ENCODE peak calls at places on chromosomes 3 and 15, in four cellular contexts. L is dorsolateral prefrontal cortex, J is HL-60, P is fibroblast of lung. F is an unnamed sample.

GRCh38 chr3:80769683-80770082 is 991.8 kb downstream of the GBE1 start:
- DNase-seq in L (no peak), J (no peak), P (no peak), F (no peak)

GRCh38 chr3:48086736-48087470 is 70.7 kb upstream of the MAP4 start:
- DNase-seq in L (no peak), J (no peak), P (peak), F (no peak)

GRCh38 chr3:52182203-52182602 is 15.8 kb upstream of the ALAS1 start:
- DNase-seq in L (no peak), J (no peak), P (no peak), F (peak)

GRCh38 chr3:78116874-78117273 is 1077.0 kb downstream of the ROBO2 start:
- DNase-seq in L (no peak), J (no peak), P (peak), F (no peak)

GRCh38 chr15:63858881-63859280 is 25.1 kb upstream of the HERC1 start:
- DNase-seq in L (no peak), J (no peak), P (peak), F (no peak)

GRCh38 chr3:187919535-187919934 is 174.3 kb upstream of the BCL6 start:
- DNase-seq in L (no peak), J (no peak), P (no peak), F (no peak)

GRCh38 chr3:172404237-172404962 is 43.9 kb downstream of the GHSR start:
- DNase-seq in L (no peak), J (no peak), P (no peak), F (no peak)

GRCh38 chr3:111613294-111613693 is 18.1 kb upstream of the ZBED2 start:
- DNase-seq in L (no peak), J (no peak), P (no peak), F (no peak)

GRCh38 chr3:85360742-85361387 is 402.1 kb downstream of the CADM2 start:
- DNase-seq in L (peak), J (no peak), P (peak), F (peak)

GRCh38 chr15:45645026-45645980 is 10.5 kb downstream of the SQOR start:
- DNase-seq in L (no peak), J (peak), P (peak), F (no peak)

GRCh38 chr15:69957175-69957574 is 140.5 kb downstream of the TLE3 start:
- DNase-seq in L (no peak), J (no peak), P (no peak), F (no peak)

GRCh38 chr3:141625506-141625905 is 112.6 kb upstream of the RNF7 start:
- DNase-seq in L (no peak), J (no peak), P (peak), F (no peak)

GRCh38 chr3:126925411-126926171 is 57.3 kb upstream of the PLXNA1 start:
- DNase-seq in L (no peak), J (no peak), P (peak), F (no peak)

GRCh38 chr3:34419801-34420200 is 621.4 kb downstream of the PDCD6IP start:
- DNase-seq in L (no peak), J (no peak), P (no peak), F (no peak)

GRCh38 chr3:39096775-39097174 is 10.7 kb downstream of the GORASP1 start:
- DNase-seq in L (no peak), J (no peak), P (peak), F (no peak)

DNA sequence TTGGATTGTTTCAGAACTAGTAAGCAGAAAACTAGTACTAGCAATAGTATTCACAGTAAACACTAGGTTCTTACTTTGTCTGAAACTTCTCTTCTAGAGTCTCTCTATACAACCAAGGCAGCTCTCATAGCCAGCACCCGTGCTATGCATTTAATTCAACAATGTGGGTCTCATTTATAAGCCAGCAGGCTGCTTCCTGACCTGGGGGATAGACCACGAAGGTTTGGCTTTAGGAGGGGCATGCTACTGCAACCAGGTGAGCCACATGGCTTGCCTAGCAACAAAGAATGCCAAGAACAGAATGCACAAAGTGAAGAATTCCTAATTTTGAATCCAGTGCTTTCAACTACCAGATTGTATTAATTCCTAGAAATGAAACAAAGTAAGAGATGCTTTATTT is 213.8 kb downstream of the CHST2 start:
- DNase-seq in L (no peak), J (no peak), P (no peak), F (no peak)
- H3K27ac ChIP-seq in L (no peak), J (no peak), P (no peak), F (no peak)

DNA sequence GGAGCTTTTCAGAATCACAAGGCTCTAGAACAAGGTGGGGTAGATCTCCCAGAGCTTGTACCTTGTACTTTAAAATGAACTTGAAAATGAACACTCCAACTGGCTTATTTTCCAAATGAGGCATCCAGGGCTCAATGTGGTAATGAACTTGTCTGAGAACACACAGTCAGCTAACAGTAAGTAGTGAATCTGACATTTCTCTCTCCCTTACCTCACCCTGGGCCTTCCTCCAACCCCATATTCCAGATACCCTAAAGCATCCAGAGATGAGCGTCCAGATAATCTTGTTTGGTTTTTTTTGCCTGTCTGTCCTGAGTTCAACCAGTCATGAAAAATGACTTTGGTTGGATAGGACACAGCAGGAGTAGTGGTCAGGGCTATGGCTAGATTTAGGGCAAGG is 81.7 kb upstream of the THBS1 start:
- DNase-seq in L (no peak), J (no peak), P (peak), F (no peak)
- H3K27ac ChIP-seq in L (no peak), J (no peak), P (no peak), F (no peak)

DNA sequence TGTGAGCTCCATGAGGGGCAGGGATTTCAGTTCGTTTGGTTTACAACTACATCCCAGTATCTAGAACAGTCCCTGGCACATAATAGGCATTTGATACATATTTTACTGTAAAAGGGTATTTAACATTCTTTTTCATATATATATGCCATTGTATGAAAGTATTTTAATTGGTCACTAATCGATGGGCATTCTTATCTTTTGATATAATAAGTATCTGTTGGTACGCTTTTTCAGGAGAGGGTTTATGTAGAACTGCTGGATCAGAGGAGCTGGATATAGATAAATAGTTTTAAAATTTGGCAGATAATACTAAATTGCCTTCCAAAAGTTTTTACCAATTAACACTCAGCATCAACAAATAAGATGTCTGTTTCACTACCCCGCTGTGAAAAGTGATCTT is 978 bp upstream of the RSL24D1 start:
- DNase-seq in L (no peak), J (no peak), P (no peak), F (peak)
- H3K27ac ChIP-seq in L (peak), J (peak), P (peak), F (peak)

GRCh38 chr3:72142028-72142427 is 357.1 kb upstream of the PROK2 start:
- DNase-seq in L (no peak), J (no peak), P (no peak), F (no peak)
- H3K27ac ChIP-seq in L (no peak), J (no peak), P (no peak), F (no peak)

DNA sequence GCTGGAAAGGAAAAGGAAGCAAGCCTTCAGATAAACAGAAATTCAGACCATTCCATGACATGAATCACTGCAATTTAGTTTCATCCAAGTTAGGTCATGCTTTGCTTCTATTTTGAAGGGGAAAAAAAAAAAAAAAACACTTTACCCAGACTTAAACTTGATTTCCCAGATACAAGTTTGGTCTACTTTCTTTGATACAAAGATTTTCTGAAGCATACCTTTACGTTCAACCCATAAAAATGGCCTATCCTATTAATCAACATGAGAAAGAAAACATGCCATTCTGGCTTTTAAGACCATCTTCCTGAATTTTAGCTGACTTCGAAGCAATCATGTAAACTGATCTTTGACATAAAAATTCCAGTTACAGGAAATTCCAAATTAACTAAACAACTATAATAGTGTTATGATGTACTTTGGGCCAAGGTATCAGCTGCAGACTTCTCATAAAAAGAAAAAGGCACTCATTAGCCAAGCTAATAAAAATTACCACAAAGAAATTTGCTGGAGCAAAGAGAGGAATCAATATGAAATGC is 12.6 kb downstream of the OSBPL10 start:
- DNase-seq in L (no peak), J (no peak), P (peak), F (no peak)
- H3K27ac ChIP-seq in L (no peak), J (no peak), P (peak), F (peak)